ENCODE peak calls at places on chromosomes 16 and 17, in four cellular contexts. M is D341Med; T is activated naive CD4-positive, alpha-beta T cell; A is uterus. S is an unnamed sample.
A peak's percentile ranks its signal among the peaks of the same experiment; 100 is the strongest.

GRCh38 chr17:66633322-66633965 is 201.5 kb upstream of the CACNG5 start:
- DNase-seq in M (no peak), T (no peak), A (no peak), S (no peak)

GRCh38 chr17:40062347-40063033 is at the start of gene THRA:
- DNase-seq in M (peak; percentile 98), T (no peak), A (peak; percentile 71), S (peak; percentile 61)

GRCh38 chr16:89345663-89346150 is 128.2 kb downstream of the ZNF778 start:
- DNase-seq in M (no peak), T (no peak), A (no peak), S (no peak)

GRCh38 chr16:58306327-58306726 is 11.5 kb upstream of the PRSS54 start:
- DNase-seq in M (no peak), T (no peak), A (no peak), S (no peak)

GRCh38 chr16:1167276-1168107 is 14.6 kb downstream of the CACNA1H start:
- DNase-seq in M (no peak), T (no peak), A (no peak), S (no peak)

GRCh38 chr16:87416826-87417471 is 24.8 kb downstream of the MAP1LC3B start:
- DNase-seq in M (no peak), T (no peak), A (peak; percentile 56), S (no peak)

GRCh38 chr17:1976000-1976682 is 49.0 kb downstream of the RTN4RL1 start:
- DNase-seq in M (no peak), T (no peak), A (no peak), S (no peak)

GRCh38 chr16:19696312-19696711 is 21.7 kb downstream of the KNOP1 start:
- DNase-seq in M (no peak), T (no peak), A (peak; percentile 80), S (no peak)